ENCODE peak calls at places on chromosomes 5 and 9, in four cellular contexts. M, J, K and T are unnamed samples.

GRCh38 chr5:82295144-82295543 is 17.0 kb upstream of the RPS23 start:
- DNase-seq in K (no peak), J (peak; percentile 20), M (no peak), T (no peak)

GRCh38 chr9:120528834-120529233 is 51.1 kb downstream of the CDK5RAP2 start:
- DNase-seq in M (no peak), K (no peak), J (no peak), T (no peak)

GRCh38 chr5:62395210-62395950 is 8.3 kb downstream of the DIMT1 start:
- DNase-seq in M (no peak), J (no peak), K (no peak), T (peak; percentile 20)

GRCh38 chr5:172772112-172772906 is 1.3 kb upstream of the DUSP1 start:
- DNase-seq in J (peak; percentile 93), M (peak; percentile 85), K (peak; percentile 94), T (peak; percentile 80)

GRCh38 chr9:7234144-7234543 is 476.4 kb downstream of the KDM4C start:
- DNase-seq in J (peak; percentile 31), K (no peak), M (no peak), T (no peak)

GRCh38 chr9:112338561-112338960 is 5.1 kb upstream of the PTBP3 start:
- DNase-seq in K (peak; percentile 77), J (peak; percentile 28), M (no peak), T (no peak)

GRCh38 chr5:125190232-125191051 is 444.0 kb upstream of the ZNF608 start:
- DNase-seq in M (no peak), K (peak; percentile 72), J (no peak), T (no peak)

GRCh38 chr9:131601683-131602181 is 56.4 kb downstream of the PRRT1B start:
- DNase-seq in K (no peak), M (no peak), J (no peak), T (no peak)

GRCh38 chr9:133950916-133951231 is 41.2 kb downstream of the VAV2 start:
- DNase-seq in M (no peak), J (no peak), K (no peak), T (no peak)

GRCh38 chr9:101508203-101508602 is 25.4 kb upstream of the RNF20 start:
- DNase-seq in J (peak; percentile 74), M (no peak), K (peak; percentile 51), T (peak; percentile 96)

GRCh38 chr9:35180801-35181200 is 19.0 kb downstream of the UNC13B start:
- DNase-seq in M (no peak), K (no peak), J (no peak), T (no peak)

GRCh38 chr9:21559402-21560280 is 77.5 kb upstream of the IFNE start:
- DNase-seq in K (peak; percentile 73), M (no peak), J (peak; percentile 79), T (peak; percentile 66)

GRCh38 chr5:26434688-26435087 is 603.7 kb downstream of the CDH9 start:
- DNase-seq in K (no peak), J (no peak), M (no peak), T (no peak)

GRCh38 chr5:159902444-159903121 is 13.7 kb upstream of the ADRA1B start:
- DNase-seq in K (no peak), J (no peak), M (no peak), T (peak; percentile 81)

GRCh38 chr5:25241981-25242380 is 597.2 kb upstream of the CDH10 start:
- DNase-seq in K (no peak), M (no peak), J (no peak), T (no peak)

GRCh38 chr9:93116049-93116961 is 17.7 kb downstream of the NINJ1 start:
- DNase-seq in M (no peak), J (peak; percentile 55), K (peak; percentile 65), T (no peak)

GRCh38 chr5:93875693-93876092 is 134.3 kb upstream of the POU5F2 start:
- DNase-seq in K (no peak), J (no peak), M (no peak), T (no peak)

GRCh38 chr5:173926359-173926758 is 38.2 kb downstream of the CPEB4 start:
- DNase-seq in M (no peak), K (peak; percentile 53), J (peak; percentile 51), T (no peak)

GRCh38 chr9:81686614-81687520 is 2.5 kb downstream of the TLE1 start:
- DNase-seq in M (peak; percentile 65), J (peak; percentile 89), K (peak; percentile 73), T (peak; percentile 49)

GRCh38 chr5:76498328-76498727 is 95.2 kb downstream of the IQGAP2 start:
- DNase-seq in M (no peak), J (no peak), K (no peak), T (no peak)

GRCh38 chr5:107519900-107520354 is 150.8 kb downstream of the EFNA5 start:
- DNase-seq in J (peak; percentile 25), K (peak; percentile 53), M (no peak), T (peak; percentile 53)

GRCh38 chr9:10059044-10059443 is 553.8 kb downstream of the PTPRD start:
- DNase-seq in M (no peak), J (peak; percentile 67), K (no peak), T (peak; percentile 96)

GRCh38 chr5:181190711-181191525 is 14.1 kb downstream of the TRIM7 start:
- DNase-seq in K (no peak), M (no peak), J (peak; percentile 39), T (peak; percentile 42)

GRCh38 chr9:2053883-2054845 is 39.0 kb downstream of the SMARCA2 start:
- DNase-seq in J (peak; percentile 81), K (peak; percentile 78), M (peak; percentile 19), T (no peak)

GRCh38 chr5:42880621-42881020 is 68.9 kb upstream of the SELENOP start:
- DNase-seq in M (no peak), K (no peak), J (no peak), T (no peak)

GRCh38 chr9:21579209-21579608 is 97.1 kb upstream of the IFNE start:
- DNase-seq in M (no peak), J (peak; percentile 52), K (no peak), T (no peak)

GRCh38 chr5:111075520-111075919 is 4.0 kb downstream of the TSLP start:
- DNase-seq in M (no peak), K (peak; percentile 67), J (peak; percentile 98), T (peak; percentile 86)

GRCh38 chr9:18141681-18142080 is 332.3 kb upstream of the ADAMTSL1 start:
- DNase-seq in M (no peak), K (no peak), J (no peak), T (no peak)

GRCh38 chr9:18142964-18143363 is 331.0 kb upstream of the ADAMTSL1 start:
- DNase-seq in M (no peak), J (peak; percentile 5), K (peak; percentile 2), T (no peak)

GRCh38 chr9:18138676-18139075 is 335.3 kb upstream of the ADAMTSL1 start:
- DNase-seq in J (no peak), M (no peak), K (no peak), T (no peak)

GRCh38 chr9:18137815-18138214 is 336.1 kb upstream of the ADAMTSL1 start:
- DNase-seq in K (no peak), J (no peak), M (no peak), T (no peak)
- TF ChIP-seq CTCF in K (no peak), J (peak; percentile 8), M (no peak), T (no peak)

DNA sequence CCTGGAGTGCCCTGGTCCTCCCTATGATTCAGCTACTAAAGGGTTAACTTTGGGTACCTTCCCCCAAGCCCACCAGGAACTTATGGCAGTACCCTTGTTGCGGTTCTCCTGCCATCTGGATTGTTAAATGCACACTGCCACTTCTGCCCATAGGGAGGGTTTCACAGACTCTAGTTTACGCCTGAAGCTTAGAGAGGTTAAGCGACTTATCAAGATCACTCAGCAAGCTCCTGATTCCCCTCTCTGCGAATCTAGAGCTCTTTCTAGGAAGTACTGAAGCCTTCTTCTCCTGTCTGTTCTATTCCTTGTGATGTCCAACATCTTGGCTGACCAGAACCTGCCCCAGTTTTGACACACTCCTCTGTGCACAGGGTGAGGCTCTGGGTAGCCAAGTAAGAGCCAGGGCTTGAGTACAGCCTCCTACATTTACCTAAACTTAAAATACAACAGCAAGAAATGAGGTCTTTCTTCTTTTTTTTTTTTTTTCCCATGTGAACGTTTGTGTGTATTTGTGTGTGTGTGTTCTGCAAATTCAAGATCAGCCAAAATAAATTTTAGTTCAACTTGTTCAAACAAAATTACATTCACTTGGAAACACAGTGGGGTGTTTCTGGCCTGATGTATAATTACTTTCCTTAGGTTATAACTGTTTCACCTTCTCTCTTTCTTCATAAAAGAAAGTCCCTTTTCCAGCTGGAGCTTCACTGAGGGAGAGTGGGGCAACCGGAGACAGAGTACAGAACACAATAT is 28.6 kb upstream of the KLF4 start:
- DNase-seq in J (no peak), M (no peak), K (no peak), T (no peak)
- TF ChIP-seq CTCF in J (no peak), M (no peak), K (no peak), T (no peak)

DNA sequence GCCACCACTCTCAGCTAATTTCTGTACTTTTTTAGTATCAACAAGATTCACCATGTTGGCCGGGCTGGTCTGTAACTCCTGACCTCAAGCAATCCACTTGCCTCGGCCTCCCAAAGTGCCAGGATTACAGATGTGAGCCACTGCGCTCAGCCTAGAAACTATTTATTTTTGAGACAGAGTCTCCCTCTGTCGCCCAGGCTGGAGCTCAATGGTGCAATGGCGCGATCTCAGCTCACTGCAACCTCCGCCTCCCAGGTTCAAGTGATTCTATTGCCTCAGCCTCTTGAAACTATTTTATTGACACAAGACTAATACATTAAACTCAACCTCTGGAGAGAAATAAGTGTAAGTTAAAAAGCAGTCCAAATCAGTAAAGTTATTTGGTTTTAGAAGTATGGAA is 34.0 kb downstream of the IL6ST start:
- DNase-seq in K (no peak), M (no peak), J (no peak), T (no peak)
- TF ChIP-seq CTCF in K (no peak), M (no peak), J (no peak), T (no peak)

GRCh38 chr5:79924936-79925893 is 65.8 kb downstream of the MTX3 start:
- DNase-seq in J (peak; percentile 10), M (no peak), K (peak; percentile 5), T (no peak)
- TF ChIP-seq CTCF in J (peak; percentile 37), M (no peak), K (peak; percentile 43), T (peak; percentile 64)

DNA sequence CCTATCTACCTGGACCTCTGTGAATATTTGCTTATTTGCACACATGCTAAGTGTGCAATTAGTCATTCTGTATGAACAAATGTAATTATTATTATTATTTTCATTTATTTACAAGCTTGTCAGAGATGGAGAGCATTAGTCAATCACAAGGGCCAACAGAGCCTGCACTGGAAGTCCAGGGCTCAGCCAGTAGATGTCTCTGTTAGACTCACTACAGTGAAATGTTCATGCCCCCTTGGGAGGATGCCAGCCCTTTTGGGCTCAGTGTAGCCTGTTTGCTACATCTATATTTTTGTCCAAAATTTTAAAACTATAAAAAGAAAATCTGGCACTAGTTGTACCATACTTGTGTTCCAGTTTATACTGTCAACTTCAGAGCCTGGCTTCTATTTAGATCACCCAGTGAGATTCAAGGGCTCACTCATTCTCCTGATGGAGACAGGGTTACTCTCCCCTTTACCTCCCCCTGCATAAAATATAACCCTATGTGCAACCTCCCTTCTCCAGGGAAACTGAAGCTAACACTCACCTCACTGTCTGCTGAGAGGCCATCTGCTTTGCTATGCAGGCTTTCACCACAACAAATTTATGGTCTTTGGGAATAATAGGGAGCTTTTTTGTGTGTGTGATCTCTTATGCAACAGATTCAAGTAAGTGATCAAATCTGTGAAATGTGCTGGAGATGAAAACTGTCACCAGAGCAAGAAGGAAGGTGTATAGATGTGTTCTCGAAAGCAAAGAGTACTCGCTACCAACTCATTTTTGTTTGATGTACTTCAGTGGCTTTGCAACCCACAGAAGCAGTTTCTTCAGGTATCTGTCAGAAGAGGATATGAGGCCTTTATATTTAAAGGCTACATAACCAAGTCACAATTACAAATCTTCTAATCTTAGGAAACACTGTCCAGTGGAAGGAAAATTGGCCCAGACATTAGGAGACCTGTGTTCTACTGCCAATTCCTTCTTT is 99.9 kb upstream of the TLE4 start:
- DNase-seq in J (peak; percentile 8), K (peak; percentile 70), M (peak; percentile 31), T (no peak)
- TF ChIP-seq CTCF in J (no peak), K (peak; percentile 31), M (peak; percentile 43), T (peak; percentile 64)